ENCODE peak calls at places on chromosomes 12 and 14, in ten cellular contexts. D is A549; F is GM03348; T is HCT116; K is HS-5; U is germinal center; X is neural crest cell; H is stimulated activated CD4-positive, alpha-beta T cell treated with anti-CD3 and anti-CD28 coated beads, Interleukin-15, amount 100 ng/mL, for 24 hours; Z is HEK293T; V is suprapubic skin. O is an unnamed sample.

GRCh38 chr14:92886337-92886736 is 36.6 kb upstream of the CHGA start:
- DNase-seq in D (no peak), F (no peak), T (no peak), K (no peak), U (no peak), X (no peak), H (no peak), Z (no peak), V (no peak), O (no peak)

GRCh38 chr12:105920161-105920684 is 218.5 kb downstream of the NUAK1 start:
- DNase-seq in D (no peak), F (no peak), T (no peak), K (no peak), U (no peak), X (no peak), H (no peak), Z (no peak), V (no peak), O (no peak)

GRCh38 chr14:95597784-95598204 is 62.9 kb downstream of the GLRX5 start:
- DNase-seq in D (no peak), F (peak), T (no peak), K (no peak), U (peak), X (peak), H (peak), Z (peak), V (no peak), O (no peak)

GRCh38 chr12:94504386-94504785 is 44.7 kb upstream of the CEP83 start:
- DNase-seq in D (no peak), F (no peak), T (no peak), K (no peak), U (no peak), X (no peak), H (no peak), Z (no peak), V (no peak), O (no peak)

GRCh38 chr12:78240827-78241226 is 410.1 kb downstream of the NAV3 start:
- DNase-seq in D (no peak), F (no peak), T (no peak), K (no peak), U (no peak), X (no peak), H (no peak), Z (no peak), V (no peak), O (no peak)

GRCh38 chr12:6092784-6093722 is 31.4 kb downstream of the VWF start:
- DNase-seq in D (peak), F (peak), T (peak), K (peak), U (no peak), X (no peak), H (no peak), Z (no peak), V (peak), O (no peak)

GRCh38 chr12:49294086-49294803 is 702 bp upstream of the PRPH start:
- DNase-seq in D (no peak), F (no peak), T (no peak), K (no peak), U (no peak), X (no peak), H (no peak), Z (no peak), V (no peak), O (no peak)

GRCh38 chr12:53115112-53115890 is 12.0 kb downstream of the SOAT2 start:
- DNase-seq in D (no peak), F (no peak), T (no peak), K (no peak), U (no peak), X (no peak), H (peak), Z (no peak), V (peak), O (no peak)

GRCh38 chr12:21330682-21331253 is 3.9 kb downstream of the SLCO1A2 start:
- DNase-seq in D (no peak), F (no peak), T (peak), K (no peak), U (no peak), X (no peak), H (no peak), Z (no peak), V (no peak), O (no peak)

GRCh38 chr12:114684098-114684869 is at the start of gene TBX3:
- DNase-seq in D (peak), F (peak), T (peak), K (peak), U (peak), X (peak), H (peak), Z (peak), V (peak), O (no peak)

GRCh38 chr12:69936214-69936731 is 111.2 kb downstream of the MYRFL start:
- DNase-seq in D (no peak), F (no peak), T (no peak), K (no peak), U (no peak), X (no peak), H (no peak), Z (no peak), V (no peak), O (no peak)

GRCh38 chr12:51977320-51977753 is 25.8 kb downstream of the ACVR1B start:
- DNase-seq in D (no peak), F (no peak), T (no peak), K (no peak), U (no peak), X (no peak), H (no peak), Z (no peak), V (peak), O (no peak)

GRCh38 chr12:105559292-105559691 is 228.8 kb downstream of the C12orf75 start:
- DNase-seq in D (no peak), F (no peak), T (no peak), K (no peak), U (no peak), X (no peak), H (no peak), Z (no peak), V (no peak), O (no peak)

GRCh38 chr12:124680863-124681778 is 113.7 kb upstream of the NCOR2 start:
- DNase-seq in D (peak), F (peak), T (peak), K (peak), U (no peak), X (peak), H (peak), Z (peak), V (no peak), O (no peak)

GRCh38 chr14:75999511-76000190 is 14.1 kb downstream of the IFT43 start:
- DNase-seq in D (no peak), F (no peak), T (no peak), K (no peak), U (no peak), X (no peak), H (no peak), Z (no peak), V (no peak), O (no peak)

GRCh38 chr14:105299654-105300541 is 903 bp downstream of the BRF1 start:
- DNase-seq in D (no peak), F (peak), T (no peak), K (no peak), U (no peak), X (no peak), H (peak), Z (no peak), V (no peak), O (no peak)

O was measured in MM.1S.